ENCODE peak calls at places on chromosome 21, in eight cellular contexts. One of them, this sample, is unnamed.

GRCh38 chr21:17128132-17128531 is 384.7 kb upstream of the CXADR start:
- DNase-seq in NCI-H2029 treated with DMSO at 0.1 percent for 48 hours: no peak
- DNase-seq in SW 1271: no peak
- DNase-seq in GM12865: no peak
- DNase-seq in body of pancreas: no peak
- DNase-seq in MCF 10A: no peak
- DNase-seq in central memory CD4-positive, alpha-beta T cell: no peak
- DNase-seq in ureter: no peak
- DNase-seq in this sample: no peak

GRCh38 chr21:17488620-17489019 is 24.2 kb upstream of the CXADR start:
- DNase-seq in SW 1271: no peak
- DNase-seq in GM12865: peak
- DNase-seq in body of pancreas: no peak
- DNase-seq in NCI-H2029 treated with DMSO at 0.1 percent for 48 hours: no peak
- DNase-seq in MCF 10A: no peak
- DNase-seq in ureter: no peak
- DNase-seq in central memory CD4-positive, alpha-beta T cell: no peak
- DNase-seq in this sample: no peak

GRCh38 chr21:26227146-26227545 is 56.6 kb upstream of the APP start:
- DNase-seq in ureter: no peak
- DNase-seq in SW 1271: no peak
- DNase-seq in central memory CD4-positive, alpha-beta T cell: no peak
- DNase-seq in GM12865: no peak
- DNase-seq in MCF 10A: no peak
- DNase-seq in NCI-H2029 treated with DMSO at 0.1 percent for 48 hours: no peak
- DNase-seq in body of pancreas: no peak
- DNase-seq in this sample: no peak

GRCh38 chr21:43961382-43961909 is 50.7 kb upstream of the TRAPPC10 start:
- DNase-seq in central memory CD4-positive, alpha-beta T cell: no peak
- DNase-seq in GM12865: no peak
- DNase-seq in body of pancreas: no peak
- DNase-seq in ureter: no peak
- DNase-seq in MCF 10A: no peak
- DNase-seq in SW 1271: no peak
- DNase-seq in NCI-H2029 treated with DMSO at 0.1 percent for 48 hours: no peak
- DNase-seq in this sample: no peak

GRCh38 chr21:45078877-45079281 is 4.5 kb downstream of the ADARB1 start:
- DNase-seq in GM12865: peak
- DNase-seq in central memory CD4-positive, alpha-beta T cell: peak
- DNase-seq in MCF 10A: peak
- DNase-seq in SW 1271: no peak
- DNase-seq in ureter: no peak
- DNase-seq in body of pancreas: no peak
- DNase-seq in NCI-H2029 treated with DMSO at 0.1 percent for 48 hours: no peak
- DNase-seq in this sample: peak

GRCh38 chr21:41678016-41678935 is 88.6 kb downstream of the RIPK4 start:
- DNase-seq in GM12865: no peak
- DNase-seq in central memory CD4-positive, alpha-beta T cell: no peak
- DNase-seq in NCI-H2029 treated with DMSO at 0.1 percent for 48 hours: peak
- DNase-seq in ureter: peak
- DNase-seq in SW 1271: no peak
- DNase-seq in body of pancreas: peak
- DNase-seq in MCF 10A: peak
- DNase-seq in this sample: no peak

GRCh38 chr21:42496839-42497202 is 797 bp upstream of the RSPH1 start:
- DNase-seq in SW 1271: no peak
- DNase-seq in body of pancreas: no peak
- DNase-seq in ureter: no peak
- DNase-seq in NCI-H2029 treated with DMSO at 0.1 percent for 48 hours: no peak
- DNase-seq in MCF 10A: no peak
- DNase-seq in central memory CD4-positive, alpha-beta T cell: no peak
- DNase-seq in GM12865: peak
- DNase-seq in this sample: no peak

GRCh38 chr21:38422067-38422466 is 76.2 kb downstream of the ERG start:
- DNase-seq in ureter: no peak
- DNase-seq in body of pancreas: no peak
- DNase-seq in central memory CD4-positive, alpha-beta T cell: no peak
- DNase-seq in MCF 10A: no peak
- DNase-seq in SW 1271: no peak
- DNase-seq in GM12865: no peak
- DNase-seq in NCI-H2029 treated with DMSO at 0.1 percent for 48 hours: no peak
- DNase-seq in this sample: peak

GRCh38 chr21:17441370-17441769 is 71.5 kb upstream of the CXADR start:
- DNase-seq in body of pancreas: peak
- DNase-seq in central memory CD4-positive, alpha-beta T cell: no peak
- DNase-seq in GM12865: no peak
- DNase-seq in SW 1271: no peak
- DNase-seq in ureter: peak
- DNase-seq in NCI-H2029 treated with DMSO at 0.1 percent for 48 hours: peak
- DNase-seq in MCF 10A: peak
- DNase-seq in this sample: no peak

GRCh38 chr21:46001821-46002681 is 20.5 kb downstream of the COL6A1 start:
- DNase-seq in GM12865: no peak
- DNase-seq in SW 1271: no peak
- DNase-seq in MCF 10A: no peak
- DNase-seq in ureter: peak
- DNase-seq in central memory CD4-positive, alpha-beta T cell: no peak
- DNase-seq in body of pancreas: peak
- DNase-seq in NCI-H2029 treated with DMSO at 0.1 percent for 48 hours: no peak
- DNase-seq in this sample: no peak

GRCh38 chr21:17667256-17667655 is 54.6 kb upstream of the BTG3 start:
- DNase-seq in MCF 10A: peak
- DNase-seq in SW 1271: no peak
- DNase-seq in body of pancreas: no peak
- DNase-seq in GM12865: no peak
- DNase-seq in central memory CD4-positive, alpha-beta T cell: no peak
- DNase-seq in NCI-H2029 treated with DMSO at 0.1 percent for 48 hours: no peak
- DNase-seq in ureter: no peak
- DNase-seq in this sample: no peak

GRCh38 chr21:42566524-42567180 is 53.0 kb downstream of the SLC37A1 start:
- DNase-seq in ureter: no peak
- DNase-seq in GM12865: no peak
- DNase-seq in body of pancreas: peak
- DNase-seq in central memory CD4-positive, alpha-beta T cell: no peak
- DNase-seq in MCF 10A: no peak
- DNase-seq in SW 1271: no peak
- DNase-seq in NCI-H2029 treated with DMSO at 0.1 percent for 48 hours: peak
- DNase-seq in this sample: peak

GRCh38 chr21:40422851-40423635 is 423.9 kb downstream of the DSCAM start:
- DNase-seq in central memory CD4-positive, alpha-beta T cell: no peak
- DNase-seq in GM12865: no peak
- DNase-seq in body of pancreas: no peak
- DNase-seq in SW 1271: no peak
- DNase-seq in ureter: no peak
- DNase-seq in MCF 10A: no peak
- DNase-seq in NCI-H2029 treated with DMSO at 0.1 percent for 48 hours: no peak
- DNase-seq in this sample: no peak

GRCh38 chr21:45920824-45921600 is 60.6 kb upstream of the COL6A1 start:
- DNase-seq in central memory CD4-positive, alpha-beta T cell: no peak
- DNase-seq in MCF 10A: no peak
- DNase-seq in NCI-H2029 treated with DMSO at 0.1 percent for 48 hours: no peak
- DNase-seq in ureter: no peak
- DNase-seq in body of pancreas: no peak
- DNase-seq in SW 1271: no peak
- DNase-seq in GM12865: no peak
- DNase-seq in this sample: no peak

GRCh38 chr21:27648560-27648959 is 681.7 kb upstream of the ADAMTS5 start:
- DNase-seq in body of pancreas: no peak
- DNase-seq in SW 1271: no peak
- DNase-seq in MCF 10A: peak
- DNase-seq in NCI-H2029 treated with DMSO at 0.1 percent for 48 hours: no peak
- DNase-seq in GM12865: no peak
- DNase-seq in ureter: no peak
- DNase-seq in central memory CD4-positive, alpha-beta T cell: no peak
- DNase-seq in this sample: no peak

GRCh38 chr21:45555557-45556301 is 13.5 kb upstream of the SLC19A1 start:
- DNase-seq in ureter: peak
- DNase-seq in MCF 10A: peak
- DNase-seq in GM12865: peak
- DNase-seq in body of pancreas: peak
- DNase-seq in NCI-H2029 treated with DMSO at 0.1 percent for 48 hours: no peak
- DNase-seq in SW 1271: peak
- DNase-seq in central memory CD4-positive, alpha-beta T cell: peak
- DNase-seq in this sample: peak

GRCh38 chr21:38930838-38931237 is 125.1 kb downstream of the ETS2 start:
- DNase-seq in GM12865: no peak
- DNase-seq in SW 1271: no peak
- DNase-seq in body of pancreas: no peak
- DNase-seq in ureter: no peak
- DNase-seq in MCF 10A: peak
- DNase-seq in NCI-H2029 treated with DMSO at 0.1 percent for 48 hours: no peak
- DNase-seq in central memory CD4-positive, alpha-beta T cell: no peak
- DNase-seq in this sample: no peak

This sample was measured in coronary artery.